ENCODE peak calls at places on chromosomes 12 and 14, in four cellular contexts. K is K562, V is HepG2, J is GM12878. F is an unnamed sample.

GRCh38 chr12:11927311-11927935 is 143.3 kb upstream of the BCL2L14 start:
- DNase-seq in K (no peak), V (no peak), J (no peak), F (no peak)

GRCh38 chr12:26150737-26151450 is 26.1 kb upstream of the BHLHE41 start:
- DNase-seq in K (no peak), V (no peak), J (no peak), F (no peak)

GRCh38 chr12:11553871-11554533 is 95.5 kb upstream of the ETV6 start:
- DNase-seq in K (peak), V (peak), J (peak), F (peak)

GRCh38 chr12:98678236-98678945 is 33.3 kb downstream of the APAF1 start:
- DNase-seq in K (no peak), V (no peak), J (no peak), F (no peak)

GRCh38 chr12:105457026-105457425 is 126.5 kb downstream of the C12orf75 start:
- DNase-seq in K (no peak), V (no peak), J (no peak), F (no peak)

GRCh38 chr12:56991319-56991906 is 14.9 kb downstream of the ZBTB39 start:
- DNase-seq in K (peak), V (no peak), J (no peak), F (no peak)

GRCh38 chr12:14416658-14417057 is 51.2 kb downstream of the ATF7IP start:
- DNase-seq in K (no peak), V (peak), J (no peak), F (peak)

GRCh38 chr12:14283489-14284144 is 81.9 kb upstream of the ATF7IP start:
- DNase-seq in K (no peak), V (no peak), J (peak), F (no peak)

GRCh38 chr12:52600941-52601481 is at the start of gene KRT72:
- DNase-seq in K (no peak), V (no peak), J (no peak), F (no peak)

GRCh38 chr12:12979731-12980259 is 20.3 kb downstream of the HEBP1 start:
- DNase-seq in K (no peak), V (no peak), J (no peak), F (no peak)

GRCh38 chr12:9798008-9798619 is 29.2 kb upstream of the KLRF1 start:
- DNase-seq in K (peak), V (peak), J (peak), F (peak)

GRCh38 chr14:79373451-79373850 is 837.9 kb downstream of the DIO2 start:
- DNase-seq in K (no peak), V (no peak), J (no peak), F (no peak)

GRCh38 chr14:96861568-96862310 is 64.6 kb downstream of the VRK1 start:
- DNase-seq in K (no peak), V (peak), J (no peak), F (no peak)

GRCh38 chr12:124861898-124862676 is 1.6 kb downstream of the SCARB1 start:
- DNase-seq in K (no peak), V (no peak), J (peak), F (no peak)

GRCh38 chr12:47534695-47535094 is 171.1 kb downstream of the RPAP3 start:
- DNase-seq in K (no peak), V (no peak), J (no peak), F (no peak)

GRCh38 chr14:22375321-22375930 is 213.6 kb downstream of the DAD1 start:
- DNase-seq in K (peak), V (peak), J (no peak), F (peak)

GRCh38 chr12:105554223-105554678 is 223.8 kb downstream of the C12orf75 start:
- DNase-seq in K (no peak), V (no peak), J (no peak), F (no peak)

GRCh38 chr14:23428686-23429495 is 6.6 kb downstream of the MYH7 start:
- DNase-seq in K (no peak), V (no peak), J (no peak), F (no peak)

GRCh38 chr14:61341275-61342210 is 20.2 kb downstream of the PRKCH start:
- DNase-seq in K (no peak), V (no peak), J (no peak), F (no peak)

GRCh38 chr14:100755649-100756048 is 29.0 kb downstream of the DLK1 start:
- DNase-seq in K (peak), V (no peak), J (no peak), F (no peak)

GRCh38 chr12:39431797-39432196 is 11.1 kb downstream of the KIF21A start:
- DNase-seq in K (no peak), V (no peak), J (no peak), F (no peak)

GRCh38 chr12:109827566-109828550 is 5.3 kb downstream of the TRPV4 start:
- DNase-seq in K (no peak), V (no peak), J (no peak), F (no peak)

GRCh38 chr12:131928765-131929529 is at the start of gene PUS1:
- DNase-seq in K (peak), V (peak), J (peak), F (peak)

GRCh38 chr12:131930510-131930909 is 1.4 kb downstream of the PUS1 start:
- DNase-seq in K (no peak), V (no peak), J (no peak), F (no peak)

GRCh38 chr12:131927110-131928079 is 1.7 kb upstream of the PUS1 start:
- DNase-seq in K (no peak), V (no peak), J (no peak), F (no peak)

GRCh38 chr12:131929530-131930456 is 717 bp downstream of the PUS1 start:
- DNase-seq in K (peak), V (no peak), J (no peak), F (no peak)

DNA sequence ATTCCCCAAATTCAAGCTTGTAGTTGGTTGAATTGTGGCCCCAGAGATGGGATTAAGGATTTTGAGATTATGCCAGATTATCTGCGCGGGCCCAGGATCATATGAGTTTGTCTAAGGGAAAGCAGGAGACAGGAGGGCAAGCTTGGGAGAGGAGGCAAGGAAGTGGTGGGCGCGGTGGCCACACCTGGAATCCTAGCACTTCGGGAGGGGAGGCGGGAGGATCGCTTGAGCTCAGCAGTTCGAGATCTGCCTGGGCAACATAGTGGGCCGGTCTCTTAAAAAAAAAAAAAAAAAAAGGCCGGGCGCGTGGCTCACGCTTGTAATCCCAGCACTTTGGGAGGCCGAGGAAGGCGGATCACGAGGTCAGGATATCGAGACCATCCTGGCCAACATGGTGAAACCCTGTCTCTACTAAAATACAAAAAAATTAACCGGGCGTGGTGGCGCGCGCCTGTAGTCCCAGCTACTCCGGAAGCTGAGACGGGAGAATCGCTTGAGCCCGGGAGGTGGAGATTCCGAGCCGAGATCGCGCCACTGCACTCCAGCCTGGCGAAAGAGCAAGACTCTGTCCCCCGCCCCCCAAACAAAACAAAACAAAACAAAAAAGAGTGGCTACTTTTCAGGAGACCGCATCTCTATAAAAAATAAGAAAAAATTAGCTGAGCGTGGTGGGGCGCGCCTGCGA is 854 bp upstream of the PUS1 start:
- DNase-seq in K (peak), V (no peak), J (no peak), F (no peak)
- TF ChIP-seq FOXK2 in K (no peak), V (no peak), J (no peak), F (no peak)

GRCh38 chr14:71140157-71140556 is 232.9 kb downstream of the PCNX1 start:
- DNase-seq in K (no peak), V (no peak), J (no peak), F (no peak)

GRCh38 chr14:71139058-71139946 is 232.0 kb downstream of the PCNX1 start:
- DNase-seq in K (peak), V (peak), J (peak), F (peak)

GRCh38 chr14:71137536-71138235 is 230.4 kb downstream of the PCNX1 start:
- DNase-seq in K (no peak), V (no peak), J (no peak), F (no peak)

GRCh38 chr14:71136386-71137060 is 229.3 kb downstream of the PCNX1 start:
- DNase-seq in K (no peak), V (no peak), J (no peak), F (no peak)

DNA sequence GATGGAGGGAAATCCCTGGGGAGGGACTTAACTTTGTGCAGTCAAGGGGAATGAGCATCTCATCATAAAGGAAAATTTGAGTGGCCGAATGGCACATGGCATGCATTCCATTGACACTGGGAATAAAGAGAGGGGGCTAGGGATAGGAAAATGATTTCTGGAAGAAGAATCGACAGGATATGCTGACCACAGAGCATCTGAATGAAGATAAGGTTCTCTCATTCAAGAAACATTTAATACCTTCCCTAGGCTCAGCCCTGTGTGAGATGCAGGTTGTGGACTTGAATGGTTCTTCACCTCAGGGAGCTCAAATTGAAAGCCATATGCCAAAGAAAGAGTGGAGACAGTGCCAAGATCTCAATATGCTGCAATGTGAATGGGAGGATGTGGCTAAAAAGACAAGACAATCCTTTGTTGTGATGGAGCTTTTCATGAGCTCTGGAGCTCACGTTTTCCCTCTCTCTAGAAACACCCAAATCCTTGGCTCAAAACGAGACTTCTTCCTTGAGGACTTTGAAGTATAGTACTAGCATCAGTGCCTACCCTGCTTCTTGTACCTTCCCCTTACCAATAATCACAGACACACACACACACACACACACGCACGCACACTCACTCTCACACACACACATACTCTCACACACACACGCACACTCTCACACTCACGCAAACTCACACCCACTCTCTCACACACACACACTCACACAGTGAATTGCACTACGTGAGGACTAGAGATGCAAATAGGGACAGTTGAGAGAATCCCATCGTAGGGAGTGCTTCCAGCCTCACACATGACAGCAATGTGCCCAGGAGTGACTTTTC is 231.2 kb downstream of the PCNX1 start:
- DNase-seq in K (no peak), V (no peak), J (no peak), F (no peak)
- TF ChIP-seq SP1 in K (no peak), V (no peak), J (no peak), F (no peak)

GRCh38 chr14:20438664-20439063 is 2.7 kb upstream of the KLHL33 start:
- DNase-seq in K (no peak), V (no peak), J (no peak), F (no peak)

GRCh38 chr14:20440465-20440864 is 4.5 kb upstream of the KLHL33 start:
- DNase-seq in K (no peak), V (no peak), J (no peak), F (no peak)

GRCh38 chr14:20441466-20441865 is 5.5 kb upstream of the KLHL33 start:
- DNase-seq in K (no peak), V (no peak), J (no peak), F (no peak)

GRCh38 chr14:20436363-20436755 is 393 bp upstream of the KLHL33 start:
- DNase-seq in K (no peak), V (no peak), J (no peak), F (no peak)

DNA sequence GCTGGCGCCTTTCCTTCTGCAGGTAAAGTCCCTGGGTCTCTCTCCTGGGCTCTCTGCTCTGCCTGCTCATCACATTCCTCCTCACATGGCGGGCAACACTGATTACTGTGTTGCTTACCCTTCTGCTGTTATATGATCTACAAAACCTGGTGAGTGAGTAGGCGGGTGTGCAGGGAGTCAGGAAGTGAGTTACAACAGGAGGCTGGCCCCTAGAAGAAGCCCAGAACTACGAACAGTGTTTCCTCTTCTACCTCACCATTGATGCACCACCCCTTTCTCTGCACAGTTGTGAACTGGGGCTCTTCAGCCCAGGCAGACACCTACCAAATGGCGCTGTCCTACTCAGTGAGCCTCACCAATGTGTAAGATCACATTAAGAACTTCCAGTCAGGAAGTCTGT is 4.9 kb upstream of the KLHL33 start:
- DNase-seq in K (no peak), V (no peak), J (no peak), F (no peak)
- TF ChIP-seq FOXM1 in K (no peak), V (no peak), J (no peak), F (no peak)

GRCh38 chr12:62466018-62466595 is 519 bp upstream of the MON2 start:
- DNase-seq in K (peak), V (peak), J (no peak), F (peak)
- TF ChIP-seq FOXK2 in K (no peak), V (no peak), J (no peak), F (no peak)

GRCh38 chr12:95548056-95548538 is 3.2 kb downstream of the USP44 start:
- DNase-seq in K (peak), V (no peak), J (no peak), F (peak)
- TF ChIP-seq SP1 in K (no peak), V (no peak), J (no peak), F (no peak)

GRCh38 chr14:58662759-58663158 is 25.0 kb downstream of the DACT1 start:
- DNase-seq in K (no peak), V (no peak), J (no peak), F (no peak)

GRCh38 chr14:58662028-58662427 is 24.3 kb downstream of the DACT1 start:
- DNase-seq in K (no peak), V (no peak), J (no peak), F (no peak)

GRCh38 chr14:58666737-58667136 is 29.0 kb downstream of the DACT1 start:
- DNase-seq in K (no peak), V (no peak), J (no peak), F (no peak)

GRCh38 chr14:58665773-58666500 is 28.2 kb downstream of the DACT1 start:
- DNase-seq in K (no peak), V (no peak), J (no peak), F (no peak)

DNA sequence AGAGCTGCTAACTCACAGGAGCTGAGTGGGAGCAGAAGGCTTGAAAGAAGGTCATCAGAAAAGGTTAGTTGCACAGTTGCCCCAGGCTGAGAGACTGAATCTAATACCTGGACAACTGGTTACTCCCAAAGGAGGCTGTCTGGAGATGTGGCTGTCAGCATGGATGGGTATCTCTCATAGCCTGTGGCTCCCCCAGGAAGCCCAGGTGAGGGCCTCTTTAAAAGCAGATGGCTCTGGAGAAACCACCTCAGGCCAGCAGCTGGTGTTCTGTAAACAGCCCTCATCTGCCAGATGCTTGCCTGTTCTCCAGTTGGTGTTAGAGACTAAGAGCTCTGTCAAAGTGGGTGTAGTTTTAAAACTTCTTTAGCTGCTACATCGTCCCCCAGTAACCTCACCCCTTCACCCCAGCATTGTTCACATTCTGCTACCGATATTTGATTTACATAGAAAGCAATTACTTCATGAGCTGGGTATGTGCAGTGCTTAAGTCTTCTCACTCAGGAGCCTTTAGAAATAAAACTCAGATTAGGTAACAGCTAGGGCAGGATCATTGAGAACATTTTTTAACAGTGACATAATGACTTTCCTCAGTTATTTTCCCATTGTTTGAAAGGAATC is 25.8 kb downstream of the DACT1 start:
- DNase-seq in K (no peak), V (no peak), J (no peak), F (no peak)
- TF ChIP-seq FOXM1 in K (no peak), V (no peak), J (no peak), F (no peak)

DNA sequence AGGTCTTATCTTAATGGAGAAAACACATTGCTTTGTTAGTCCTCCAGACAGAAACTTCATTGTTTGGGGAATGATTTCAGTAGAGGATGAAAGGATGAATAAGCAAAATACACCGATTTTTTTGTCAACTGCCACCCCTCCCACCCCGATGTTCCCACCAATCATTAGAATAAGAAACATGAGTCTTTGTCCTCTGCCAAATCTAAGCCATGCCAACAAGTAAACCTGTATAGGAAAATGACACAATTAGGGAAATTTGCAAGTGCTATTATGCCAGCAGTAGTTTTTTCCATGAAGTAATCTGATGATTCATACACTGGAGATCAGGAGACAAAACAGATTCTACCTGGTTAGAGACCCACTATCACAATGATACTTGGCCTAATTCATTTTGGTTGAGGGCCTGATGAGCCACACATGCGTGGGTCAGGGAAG is 35.9 kb downstream of the FLRT2 start:
- DNase-seq in K (no peak), V (no peak), J (no peak), F (no peak)
- TF ChIP-seq FOXK2 in K (no peak), V (no peak), J (no peak), F (no peak)

F was measured in HEK293T.